ENCODE peak calls at places on chromosomes 12 and 14, in eight cellular contexts. J is A549, L is spleen, O is esophagus squamous epithelium, B is transverse colon, C is body of pancreas, E is heart left ventricle, H is testis. K is an unnamed sample.

GRCh38 chr14:83870556-83870955 is 1659.4 kb upstream of the FLRT2 start:
- DNase-seq in J (no peak), L (no peak), O (no peak), B (no peak), C (no peak), E (no peak), H (no peak), K (no peak)

GRCh38 chr12:6767301-6767591 is 1.1 kb downstream of the PTMS start:
- DNase-seq in J (no peak), L (no peak), O (no peak), B (no peak), C (no peak), E (no peak), H (no peak), K (no peak)

GRCh38 chr12:121465921-121466799 is 66.2 kb downstream of the RNF34 start:
- DNase-seq in J (peak), L (peak), O (no peak), B (peak), C (peak), E (peak), H (no peak), K (peak)

GRCh38 chr12:64595863-64596793 is 14.2 kb upstream of the RASSF3 start:
- DNase-seq in J (no peak), L (no peak), O (no peak), B (no peak), C (no peak), E (no peak), H (no peak), K (no peak)

GRCh38 chr12:15163577-15163976 is 57.6 kb downstream of the RERG start:
- DNase-seq in J (no peak), L (no peak), O (no peak), B (no peak), C (no peak), E (no peak), H (no peak), K (no peak)

GRCh38 chr14:96597680-96598079 is 95.5 kb downstream of the PAPOLA start:
- DNase-seq in J (no peak), L (peak), O (no peak), B (no peak), C (no peak), E (no peak), H (no peak), K (no peak)

GRCh38 chr14:99265571-99265970 is 6.4 kb downstream of the BCL11B start:
- DNase-seq in J (no peak), L (no peak), O (no peak), B (no peak), C (no peak), E (no peak), H (no peak), K (no peak)

GRCh38 chr12:82857276-82857675 is 170.6 kb downstream of the TMTC2 start:
- DNase-seq in J (no peak), L (no peak), O (no peak), B (no peak), C (no peak), E (no peak), H (peak), K (no peak)

GRCh38 chr14:24441904-24442239 is 704 bp downstream of the SDR39U1 start:
- DNase-seq in J (peak), L (no peak), O (no peak), B (peak), C (no peak), E (no peak), H (no peak), K (no peak)

GRCh38 chr14:102079700-102079979 is 7.2 kb downstream of the HSP90AA1 start:
- DNase-seq in J (no peak), L (no peak), O (no peak), B (no peak), C (no peak), E (no peak), H (no peak), K (no peak)
- TF ChIP-seq POLR2A in J (no peak), L (no peak), O (no peak), B (no peak), C (no peak), E (no peak), H (no peak), K (no peak)

DNA sequence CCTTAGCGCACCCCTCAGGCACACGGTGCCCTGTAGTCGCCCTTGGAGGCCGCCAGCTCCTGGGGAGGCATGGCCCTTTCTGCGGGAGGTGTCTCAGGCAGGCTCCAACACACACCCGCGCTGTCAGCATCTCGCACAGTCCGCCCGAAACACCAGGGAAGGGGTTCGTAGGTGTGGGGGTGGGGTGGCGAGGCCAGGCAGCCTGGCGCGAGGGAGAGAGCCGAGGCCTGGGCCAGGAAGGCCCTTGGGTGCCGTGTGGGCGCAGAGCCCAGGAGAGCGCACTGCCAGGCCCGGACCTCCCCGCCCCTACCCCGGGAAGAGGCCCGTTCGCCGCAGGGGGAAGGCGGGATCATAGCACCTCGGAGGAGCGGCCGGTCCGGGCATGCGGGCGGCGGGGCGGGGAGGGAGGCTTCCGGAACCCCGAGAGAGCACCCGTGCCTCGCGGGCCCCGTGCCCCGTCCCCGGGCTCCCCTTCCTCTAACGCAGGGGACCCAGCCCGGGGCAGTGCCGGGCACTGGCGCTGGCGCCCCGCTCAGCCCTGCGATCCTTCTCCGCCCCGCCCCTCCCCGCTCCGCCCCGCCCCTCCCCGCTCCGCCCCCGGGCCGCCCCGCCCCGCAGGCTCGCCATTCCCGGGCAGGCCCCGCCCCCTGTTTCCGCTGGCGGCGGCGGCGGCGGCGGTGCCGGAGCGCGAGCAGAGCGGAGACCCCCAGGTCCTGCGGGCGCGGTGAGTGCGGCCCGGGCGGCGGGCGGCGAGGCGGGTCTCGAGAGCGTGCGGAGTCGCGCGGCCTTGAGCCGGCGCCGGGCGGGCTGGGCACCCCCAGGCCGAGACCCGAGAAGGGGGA is at the start of gene TSPAN9:
- DNase-seq in J (peak), L (peak), O (no peak), B (peak), C (peak), E (peak), H (peak), K (peak)
- TF ChIP-seq POLR2A in J (peak), L (peak), O (no peak), B (peak), C (peak), E (peak), H (no peak), K (no peak)

GRCh38 chr12:122983789-122984515 is 3.5 kb downstream of the ARL6IP4 start:
- DNase-seq in J (no peak), L (no peak), O (no peak), B (no peak), C (no peak), E (peak), H (no peak), K (no peak)
- TF ChIP-seq POLR2A in J (no peak), L (no peak), O (no peak), B (no peak), C (no peak), E (no peak), H (no peak), K (no peak)

GRCh38 chr12:123601602-123602489 is at the start of gene DDX55:
- DNase-seq in J (peak), L (peak), O (no peak), B (peak), C (peak), E (peak), H (peak), K (peak)
- TF ChIP-seq POLR2A in J (peak), L (peak), O (no peak), B (peak), C (peak), E (peak), H (no peak), K (no peak)

GRCh38 chr12:126160912-126161311 is 1095.7 kb downstream of the AACS start:
- DNase-seq in J (no peak), L (no peak), O (no peak), B (no peak), C (no peak), E (no peak), H (no peak), K (no peak)
- TF ChIP-seq POLR2A in J (no peak), L (no peak), O (no peak), B (no peak), C (no peak), E (no peak), H (no peak), K (no peak)

GRCh38 chr12:65822732-65823480 is 1.4 kb upstream of the HMGA2 start:
- DNase-seq in J (peak), L (no peak), O (no peak), B (peak), C (peak), E (no peak), H (no peak), K (peak)
- TF ChIP-seq POLR2A in J (no peak), L (no peak), O (no peak), B (no peak), C (no peak), E (no peak), H (no peak), K (no peak)

GRCh38 chr12:132560831-132561783 is 49.3 kb downstream of the LRCOL1 start:
- DNase-seq in J (peak), L (peak), O (no peak), B (peak), C (peak), E (no peak), H (peak), K (peak)

GRCh38 chr12:132558861-132559623 is 51.3 kb downstream of the LRCOL1 start:
- DNase-seq in J (no peak), L (peak), O (no peak), B (no peak), C (no peak), E (no peak), H (no peak), K (no peak)

GRCh38 chr12:132560421-132560830 is 50.0 kb downstream of the LRCOL1 start:
- DNase-seq in J (peak), L (peak), O (no peak), B (peak), C (peak), E (no peak), H (no peak), K (peak)

GRCh38 chr12:132557969-132558856 is 52.2 kb downstream of the LRCOL1 start:
- DNase-seq in J (no peak), L (no peak), O (no peak), B (no peak), C (no peak), E (no peak), H (no peak), K (no peak)

GRCh38 chr12:132559652-132560420 is 50.5 kb downstream of the LRCOL1 start:
- DNase-seq in J (peak), L (peak), O (no peak), B (peak), C (peak), E (no peak), H (peak), K (peak)
- TF ChIP-seq POLR2A in J (peak), L (no peak), O (no peak), B (no peak), C (no peak), E (no peak), H (no peak), K (no peak)

GRCh38 chr12:100468126-100468525 is 5.5 kb upstream of the NR1H4 start:
- DNase-seq in J (no peak), L (no peak), O (no peak), B (no peak), C (no peak), E (no peak), H (no peak), K (no peak)
- TF ChIP-seq POLR2A in J (no peak), L (no peak), O (no peak), B (no peak), C (no peak), E (no peak), H (no peak), K (no peak)

GRCh38 chr12:99766408-99766807 is 118.9 kb downstream of the GARIN6 start:
- DNase-seq in J (no peak), L (no peak), O (no peak), B (no peak), C (no peak), E (no peak), H (no peak), K (no peak)

GRCh38 chr12:99769581-99769980 is 122.0 kb downstream of the GARIN6 start:
- DNase-seq in J (no peak), L (no peak), O (no peak), B (no peak), C (no peak), E (no peak), H (no peak), K (no peak)

GRCh38 chr12:99767809-99768208 is 120.3 kb downstream of the GARIN6 start:
- DNase-seq in J (no peak), L (no peak), O (no peak), B (no peak), C (no peak), E (no peak), H (no peak), K (no peak)

GRCh38 chr12:99771659-99772058 is 124.1 kb downstream of the GARIN6 start:
- DNase-seq in J (no peak), L (no peak), O (no peak), B (no peak), C (no peak), E (no peak), H (no peak), K (no peak)

DNA sequence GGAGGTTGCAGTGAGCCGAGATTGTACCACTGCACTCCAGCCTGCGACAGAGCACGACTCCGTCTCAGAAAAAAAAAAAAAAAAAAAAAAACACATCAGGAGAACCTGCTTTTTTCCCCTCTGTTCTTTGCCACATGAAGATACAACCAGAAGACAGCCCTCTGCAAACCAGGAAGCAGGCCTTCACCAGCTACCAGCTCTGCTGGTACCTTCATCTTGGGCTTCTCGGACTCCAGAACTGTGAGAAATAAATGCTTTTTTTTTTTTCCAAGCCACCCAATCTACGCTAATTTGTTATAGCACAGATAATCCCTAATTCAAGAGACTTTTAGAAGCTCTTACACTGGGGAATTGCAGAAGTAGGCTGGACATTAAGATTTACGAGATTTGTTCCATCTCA is 121.2 kb downstream of the GARIN6 start:
- DNase-seq in J (no peak), L (no peak), O (no peak), B (no peak), C (no peak), E (no peak), H (no peak), K (no peak)
- TF ChIP-seq POLR2A in J (no peak), L (no peak), O (no peak), B (no peak), C (no peak), E (no peak), H (no peak), K (no peak)

K was measured in stomach.